ENCODE peak calls at places on chromosome 11, in eight cellular contexts. H is RWPE1; N is stimulated activated CD8-positive, alpha-beta memory T cell treated with anti-CD3 and anti-CD28 coated beads, Interleukin-15, amount 100 ng/mL, for 4 hours; S is natural killer cell; X is NCI-H2107; I is NB4; G is memory B cell; L is amygdala. A is an unnamed sample.

GRCh38 chr11:77003954-77004353 is 30.2 kb upstream of the B3GNT6 start:
- DNase-seq in I (no peak), S (no peak), G (no peak), X (no peak), H (no peak), L (no peak), N (no peak), A (no peak)

GRCh38 chr11:134339756-134340155 is 8.0 kb downstream of the GLB1L2 start:
- DNase-seq in L (no peak), N (no peak), X (no peak), G (no peak), H (peak), I (no peak), S (no peak), A (no peak)

GRCh38 chr11:32584921-32585320 is 1.3 kb downstream of the EIF3M start:
- DNase-seq in S (no peak), X (no peak), H (peak), G (no peak), I (peak), L (no peak), N (no peak), A (no peak)

GRCh38 chr11:64291746-64292457 is 800 bp downstream of the KCNK4 start:
- DNase-seq in I (no peak), N (no peak), X (no peak), G (no peak), S (no peak), H (no peak), L (no peak), A (no peak)

GRCh38 chr11:67398661-67399563 is 2.7 kb downstream of the PPP1CA start:
- DNase-seq in N (no peak), H (no peak), X (no peak), G (no peak), I (no peak), S (no peak), L (no peak), A (no peak)

GRCh38 chr11:29782447-29782846 is 234.4 kb downstream of the KCNA4 start:
- DNase-seq in N (no peak), X (no peak), L (no peak), G (no peak), I (no peak), S (no peak), H (no peak), A (no peak)

GRCh38 chr11:96162816-96163499 is 180.0 kb downstream of the MAML2 start:
- DNase-seq in I (no peak), H (peak), N (no peak), X (no peak), G (no peak), S (no peak), L (no peak), A (no peak)

GRCh38 chr11:122085264-122085663 is 30.8 kb downstream of the BLID start:
- DNase-seq in L (no peak), I (no peak), N (no peak), G (no peak), H (peak), X (no peak), S (no peak), A (no peak)

GRCh38 chr11:43943931-43944751 is 1.7 kb downstream of the C11orf96 start:
- DNase-seq in G (no peak), X (no peak), S (no peak), L (no peak), N (no peak), I (no peak), H (peak), A (peak)

GRCh38 chr11:105144887-105145286 is 5.3 kb upstream of the CARD18 start:
- DNase-seq in G (no peak), I (no peak), H (peak), N (no peak), S (no peak), L (no peak), X (no peak), A (no peak)

GRCh38 chr11:11540157-11540556 is 81.6 kb downstream of the GALNT18 start:
- DNase-seq in N (no peak), X (no peak), L (no peak), S (no peak), I (no peak), H (no peak), G (no peak), A (no peak)